ENCODE peak calls at places on chromosomes 1 and 21, in six cellular contexts. Y is upper lobe of left lung, H is K562, Q is brain microvascular endothelial cell, S is fibroblast of lung, M is Peyer's patch. E is an unnamed sample.

GRCh38 chr1:85343612-85344255 is 67.3 kb upstream of the BCL10 start:
- DNase-seq in Y (no peak), H (no peak), Q (no peak), S (peak; percentile 96), M (no peak), E (no peak)

GRCh38 chr21:31696424-31696823 is 35.5 kb downstream of the SCAF4 start:
- DNase-seq in Y (no peak), H (no peak), Q (no peak), S (no peak), M (no peak), E (no peak)

GRCh38 chr1:3543076-3544049 is 67.9 kb downstream of the MEGF6 start:
- DNase-seq in Y (no peak), H (no peak), Q (peak; percentile 82), S (peak; percentile 94), M (no peak), E (no peak)

GRCh38 chr1:34806396-34806795 is 13.6 kb downstream of the GJA4 start:
- DNase-seq in Y (no peak), H (no peak), Q (peak; percentile 20), S (peak; percentile 60), M (no peak), E (no peak)

GRCh38 chr1:44407430-44408180 is 2.5 kb downstream of the RNF220 start:
- DNase-seq in Y (no peak), H (no peak), Q (no peak), S (no peak), M (no peak), E (no peak)

GRCh38 chr21:33261635-33262034 is 4.5 kb upstream of the IL10RB start:
- DNase-seq in Y (peak; percentile 61), H (no peak), Q (peak; percentile 62), S (peak; percentile 67), M (no peak), E (no peak)

GRCh38 chr1:100382657-100383056 is 30.4 kb downstream of the CDC14A start:
- DNase-seq in Y (no peak), H (no peak), Q (no peak), S (no peak), M (no peak), E (no peak)

GRCh38 chr1:230087034-230087721 is 20.1 kb downstream of the GALNT2 start:
- DNase-seq in Y (no peak), H (no peak), Q (no peak), S (no peak), M (no peak), E (peak; percentile 55)

GRCh38 chr1:119293777-119294176 is 74.8 kb upstream of the HAO2 start:
- DNase-seq in Y (no peak), H (no peak), Q (no peak), S (no peak), M (no peak), E (no peak)

GRCh38 chr1:51833700-51834099 is 44.8 kb downstream of the NRDC start:
- DNase-seq in Y (no peak), H (no peak), Q (no peak), S (no peak), M (no peak), E (no peak)

GRCh38 chr1:89260575-89261275 is 11.9 kb downstream of the GBP5 start:
- DNase-seq in Y (no peak), H (no peak), Q (no peak), S (peak; percentile 45), M (no peak), E (no peak)

GRCh38 chr1:155834296-155834926 is 22.6 kb downstream of the GON4L start:
- DNase-seq in Y (no peak), H (peak; percentile 94), Q (peak; percentile 84), S (peak; percentile 81), M (no peak), E (no peak)

GRCh38 chr21:22791986-22792560 is 1793.9 kb downstream of the NCAM2 start:
- DNase-seq in Y (no peak), H (peak; percentile 47), Q (peak; percentile 24), S (peak; percentile 24), M (no peak), E (no peak)

GRCh38 chr1:90127288-90127953 is 132.5 kb downstream of the ZNF326 start:
- DNase-seq in Y (no peak), H (no peak), Q (no peak), S (peak; percentile 1), M (no peak), E (no peak)

GRCh38 chr1:181161170-181161870 is 72.8 kb downstream of the IER5 start:
- DNase-seq in Y (no peak), H (no peak), Q (no peak), S (no peak), M (no peak), E (no peak)

GRCh38 chr1:224726783-224727182 is 110.7 kb downstream of the CNIH3 start:
- DNase-seq in Y (peak; percentile 42), H (peak; percentile 10), Q (peak; percentile 91), S (peak; percentile 96), M (no peak), E (peak; percentile 77)

GRCh38 chr1:222073307-222073995 is 331.6 kb upstream of the DUSP10 start:
- DNase-seq in Y (no peak), H (no peak), Q (peak; percentile 48), S (peak; percentile 94), M (no peak), E (no peak)

GRCh38 chr1:7366286-7366954 is 404.7 kb upstream of the VAMP3 start:
- DNase-seq in Y (no peak), H (no peak), Q (no peak), S (no peak), M (no peak), E (no peak)

GRCh38 chr1:115430717-115431116 is 92.7 kb upstream of the NGF start:
- DNase-seq in Y (no peak), H (peak; percentile 21), Q (peak; percentile 97), S (peak; percentile 94), M (no peak), E (peak; percentile 94)

DNA sequence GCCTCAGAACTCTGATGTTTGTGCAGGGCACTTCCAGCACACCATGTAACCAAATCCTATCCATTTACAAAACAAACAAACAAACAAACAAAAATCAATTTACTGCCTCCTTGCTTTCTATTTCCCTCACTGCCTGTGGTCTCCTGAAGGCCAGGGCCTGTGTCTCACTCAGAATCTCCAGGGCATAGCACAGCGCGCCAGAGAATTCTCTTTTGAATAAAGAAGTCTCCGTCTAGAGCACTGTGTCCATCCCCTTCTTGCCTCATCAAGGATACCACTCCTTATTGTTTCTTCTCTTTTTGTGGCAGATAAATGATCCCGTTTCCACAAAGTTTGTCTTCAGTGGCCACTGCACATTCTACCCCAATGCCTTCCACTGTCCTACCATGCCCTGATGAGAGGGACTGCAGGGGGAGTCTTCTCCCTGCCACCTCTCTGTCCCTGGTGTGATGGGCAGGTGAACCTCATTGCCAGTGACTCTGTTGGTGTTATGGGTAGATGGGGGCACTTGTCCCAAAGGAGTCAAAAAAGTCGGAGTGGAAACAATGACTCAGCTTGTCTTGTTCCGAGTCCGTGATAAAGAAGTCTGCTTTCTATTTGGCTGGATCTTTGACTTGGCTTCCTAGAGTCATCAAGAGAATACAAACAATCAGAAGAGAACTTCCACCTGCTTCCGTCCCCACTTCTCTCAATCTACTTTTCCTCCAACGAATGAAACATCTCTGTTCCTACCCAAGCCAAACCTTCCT is 30.0 kb downstream of the XCL2 start:
- DNase-seq in Y (no peak), H (peak; percentile 9), Q (no peak), S (no peak), M (no peak), E (no peak)
- H3K27ac ChIP-seq in Y (no peak overlapping the region), H (no peak overlapping the region), Q (no peak overlapping the region), S (no peak overlapping the region), M (peak overlapping the region; percentile 47), E (no peak overlapping the region)

DNA sequence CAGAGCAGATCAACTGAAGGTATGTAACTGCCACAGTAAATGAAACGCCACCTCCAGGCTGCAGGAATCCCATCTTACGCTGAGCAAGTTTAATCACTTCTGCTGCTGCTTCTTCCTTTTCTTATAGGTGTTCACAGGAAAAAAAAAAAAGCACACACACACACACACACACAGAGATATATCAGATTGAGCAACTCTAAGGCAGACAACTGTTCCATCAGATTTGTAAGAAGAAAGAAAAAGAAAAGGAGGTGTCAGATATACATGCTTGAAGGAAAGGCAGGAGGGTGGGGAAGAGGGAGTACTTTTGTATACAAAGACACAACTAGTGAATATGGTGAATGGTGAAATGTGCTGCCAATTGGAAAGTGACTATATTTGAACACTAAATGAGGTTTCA is 28.6 kb downstream of the DSTYK start:
- DNase-seq in Y (no peak), H (no peak), Q (no peak), S (no peak), M (no peak), E (no peak)
- H3K27ac ChIP-seq in Y (peak overlapping the region; percentile 53), H (no peak overlapping the region), Q (no peak overlapping the region), S (no peak overlapping the region), M (no peak overlapping the region), E (no peak overlapping the region)

DNA sequence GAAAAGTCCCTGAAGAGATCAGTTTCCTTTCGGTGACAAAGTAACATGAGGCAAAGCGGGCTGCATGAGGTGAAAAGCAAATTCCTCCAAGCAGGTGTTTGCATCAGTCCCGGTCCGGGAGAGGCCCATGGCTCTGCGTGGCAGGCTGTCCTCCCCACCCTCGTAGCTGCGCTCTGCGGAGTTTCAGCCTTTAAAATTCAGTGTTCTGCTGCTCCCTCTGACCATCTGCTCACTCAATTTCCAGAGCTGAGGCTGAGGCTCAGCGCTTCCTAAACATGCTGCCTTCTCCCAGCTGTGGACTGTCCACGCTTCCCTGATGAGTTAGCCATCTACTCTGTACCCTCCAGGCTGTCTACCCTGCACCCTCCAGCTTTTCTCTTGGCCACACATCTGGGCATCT is 87.7 kb downstream of the KCNJ6 start:
- DNase-seq in Y (no peak), H (no peak), Q (no peak), S (no peak), M (no peak), E (no peak)
- H3K27ac ChIP-seq in Y (no peak overlapping the region), H (no peak overlapping the region), Q (no peak overlapping the region), S (no peak overlapping the region), M (no peak overlapping the region), E (no peak overlapping the region)

GRCh38 chr21:27448960-27449359 is 482.1 kb upstream of the ADAMTS5 start:
- DNase-seq in Y (no peak), H (no peak), Q (no peak), S (no peak), M (no peak), E (no peak)
- H3K27ac ChIP-seq in Y (peak overlapping the region; percentile 80), H (no peak overlapping the region), Q (no peak overlapping the region), S (no peak overlapping the region), M (no peak overlapping the region), E (no peak overlapping the region)

GRCh38 chr1:158019177-158019868 is 25.9 kb downstream of the KIRREL1 start:
- DNase-seq in Y (peak; percentile 63), H (no peak), Q (peak; percentile 92), S (peak; percentile 98), M (no peak), E (no peak)
- H3K27ac ChIP-seq in Y (peak overlapping the region; percentile 85), H (no peak overlapping the region), Q (peak overlapping the region; percentile 96), S (peak overlapping the region; percentile 94), M (peak overlapping the region; percentile 44), E (peak overlapping the region; percentile 100)

DNA sequence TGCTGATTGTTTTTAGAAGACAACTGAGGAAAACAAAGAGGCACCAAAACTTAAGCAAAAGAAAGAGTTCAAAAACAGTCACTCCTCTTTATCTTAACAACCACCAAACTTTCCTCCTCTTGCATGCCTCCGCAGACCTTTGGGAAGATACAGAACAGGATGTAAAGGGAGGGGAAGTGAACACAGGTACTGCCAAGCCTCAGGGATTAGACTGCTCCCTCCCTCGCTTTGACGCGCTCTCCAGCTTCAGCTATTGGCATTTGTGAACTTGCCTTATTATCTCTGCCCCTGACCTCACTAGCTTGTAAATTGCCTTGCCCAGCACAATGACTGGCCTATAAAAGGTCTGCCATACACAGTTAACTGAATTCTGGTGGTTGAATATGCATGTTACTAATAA is 4.8 kb upstream of the SRP9 start:
- DNase-seq in Y (no peak), H (no peak), Q (no peak), S (no peak), M (no peak), E (no peak)
- H3K27ac ChIP-seq in Y (peak overlapping the region; percentile 62), H (no peak overlapping the region), Q (no peak overlapping the region), S (no peak overlapping the region), M (no peak overlapping the region), E (peak overlapping the region; percentile 47)

GRCh38 chr1:247471445-247472016 is 13.6 kb upstream of the OR2B11 start:
- DNase-seq in Y (no peak), H (peak; percentile 77), Q (no peak), S (no peak), M (no peak), E (no peak)
- H3K27ac ChIP-seq in Y (no peak overlapping the region), H (peak overlapping the region; percentile 84), Q (no peak overlapping the region), S (no peak overlapping the region), M (no peak overlapping the region), E (no peak overlapping the region)